ENCODE peak calls at places on chromosome 7, in four cellular contexts. Y, D, U and B are unnamed samples.
A peak's percentile ranks its signal among the peaks of the same experiment; 100 is the strongest.

GRCh38 chr7:149254181-149254858 is 7.7 kb upstream of the ZNF783 start:
- DNase-seq in Y (peak; percentile 23), D (no peak), U (no peak), B (no peak)

GRCh38 chr7:72925546-72926120 is 738 bp downstream of the POM121 start:
- DNase-seq in Y (peak; percentile 37), D (no peak), U (peak; percentile 53), B (no peak)

GRCh38 chr7:150738092-150739044 is 1.1 kb downstream of the GIMAP5 start:
- DNase-seq in Y (peak; percentile 70), D (no peak), U (peak; percentile 39), B (no peak)

GRCh38 chr7:133081119-133081604 is 728 bp downstream of the CHCHD3 start:
- DNase-seq in Y (no peak), D (no peak), U (peak; percentile 9), B (no peak)

GRCh38 chr7:143104759-143105158 is 27.1 kb upstream of the PIP start:
- DNase-seq in Y (no peak), D (no peak), U (no peak), B (no peak)

GRCh38 chr7:128164061-128164954 is 76.8 kb upstream of the LEP start:
- DNase-seq in Y (peak; percentile 98), D (no peak), U (peak; percentile 77), B (no peak)

GRCh38 chr7:135317676-135318326 is 84.2 kb downstream of the STRA8 start:
- DNase-seq in Y (peak; percentile 24), D (no peak), U (peak; percentile 55), B (no peak)

GRCh38 chr7:42097756-42098155 is 139.3 kb downstream of the GLI3 start:
- DNase-seq in Y (no peak), D (no peak), U (peak; percentile 96), B (no peak)

GRCh38 chr7:132349085-132349484 is 227.2 kb downstream of the PLXNA4 start:
- DNase-seq in Y (no peak), D (no peak), U (no peak), B (no peak)

GRCh38 chr7:35652124-35652523 is 42.8 kb downstream of the HERPUD2 start:
- DNase-seq in Y (no peak), D (no peak), U (no peak), B (no peak)

GRCh38 chr7:121395494-121395960 is 581 bp downstream of the FAM3C start:
- DNase-seq in Y (peak; percentile 69), D (no peak), U (peak; percentile 21), B (no peak)

GRCh38 chr7:154425326-154425725 is 373.1 kb downstream of the DPP6 start:
- DNase-seq in Y (no peak), D (no peak), U (no peak), B (no peak)

GRCh38 chr7:151851782-151852181 is 25.1 kb downstream of the PRKAG2 start:
- DNase-seq in Y (no peak), D (no peak), U (no peak), B (no peak)

GRCh38 chr7:30445770-30446169 is 32.8 kb downstream of the NOD1 start:
- DNase-seq in Y (no peak), D (peak; percentile 86), U (peak; percentile 70), B (no peak)

GRCh38 chr7:2488272-2488645 is 12.1 kb upstream of the GRIFIN start:
- DNase-seq in Y (no peak), D (no peak), U (peak; percentile 49), B (no peak)

GRCh38 chr7:132760241-132760616 is 184.0 kb upstream of the PLXNA4 start:
- DNase-seq in Y (no peak), D (no peak), U (no peak), B (no peak)

GRCh38 chr7:74482629-74483401 is 29.1 kb downstream of the GTF2IRD1 start:
- DNase-seq in Y (peak; percentile 70), D (no peak), U (peak; percentile 97), B (no peak)

GRCh38 chr7:70787772-70788171 is 344.2 kb upstream of the GALNT17 start:
- DNase-seq in Y (no peak), D (no peak), U (no peak), B (no peak)

GRCh38 chr7:103718482-103719415 is 270.7 kb downstream of the RELN start:
- DNase-seq in Y (peak; percentile 74), D (no peak), U (no peak), B (no peak)

GRCh38 chr7:142854505-142855400 is at the start of gene EPHB6:
- DNase-seq in Y (peak; percentile 68), D (peak; percentile 91), U (peak; percentile 41), B (no peak)

GRCh38 chr7:12436126-12436525 is 32.5 kb upstream of the VWDE start:
- DNase-seq in Y (no peak), D (no peak), U (peak; percentile 70), B (no peak)

GRCh38 chr7:2698581-2699288 is 10.7 kb downstream of the AMZ1 start:
- DNase-seq in Y (no peak), D (no peak), U (no peak), B (no peak)

GRCh38 chr7:32479574-32480200 is 10.5 kb downstream of the LSM5 start:
- DNase-seq in Y (peak; percentile 44), D (no peak), U (peak; percentile 66), B (no peak)

GRCh38 chr7:82164813-82165212 is 278.8 kb downstream of the CACNA2D1 start:
- DNase-seq in Y (peak; percentile 36), D (no peak), U (peak; percentile 86), B (no peak)

GRCh38 chr7:113891031-113891350 is 27.8 kb downstream of the PPP1R3A start:
- DNase-seq in Y (no peak), D (no peak), U (no peak), B (no peak)

GRCh38 chr7:21617916-21618390 is 75.1 kb downstream of the DNAH11 start:
- DNase-seq in Y (peak; percentile 97), D (peak; percentile 85), U (peak; percentile 74), B (no peak)

GRCh38 chr7:130009848-130010688 is 41.1 kb downstream of the ZC3HC1 start:
- DNase-seq in Y (peak; percentile 97), D (peak; percentile 60), U (peak; percentile 97), B (no peak)

GRCh38 chr7:73829505-73829904 is 1.3 kb upstream of the CLDN4 start:
- DNase-seq in Y (peak; percentile 86), D (no peak), U (no peak), B (no peak)

GRCh38 chr7:24979470-24979862 is 512 bp downstream of the OSBPL3 start:
- DNase-seq in Y (no peak), D (peak; percentile 75), U (peak; percentile 63), B (peak; percentile 76)

GRCh38 chr7:105336009-105336408 is 52.7 kb downstream of the SRPK2 start:
- DNase-seq in Y (no peak), D (no peak), U (peak; percentile 30), B (no peak)

GRCh38 chr7:114414151-114415053 is at the start of gene FOXP2:
- DNase-seq in Y (no peak), D (no peak), U (peak; percentile 44), B (no peak)

GRCh38 chr7:44967571-44968446 is 11.0 kb downstream of the MYO1G start:
- DNase-seq in Y (no peak), D (peak; percentile 63), U (no peak), B (no peak)
- TF ChIP-seq CTCF in Y (no peak), D (no peak), U (peak; percentile 15), B (peak; percentile 49)

DNA sequence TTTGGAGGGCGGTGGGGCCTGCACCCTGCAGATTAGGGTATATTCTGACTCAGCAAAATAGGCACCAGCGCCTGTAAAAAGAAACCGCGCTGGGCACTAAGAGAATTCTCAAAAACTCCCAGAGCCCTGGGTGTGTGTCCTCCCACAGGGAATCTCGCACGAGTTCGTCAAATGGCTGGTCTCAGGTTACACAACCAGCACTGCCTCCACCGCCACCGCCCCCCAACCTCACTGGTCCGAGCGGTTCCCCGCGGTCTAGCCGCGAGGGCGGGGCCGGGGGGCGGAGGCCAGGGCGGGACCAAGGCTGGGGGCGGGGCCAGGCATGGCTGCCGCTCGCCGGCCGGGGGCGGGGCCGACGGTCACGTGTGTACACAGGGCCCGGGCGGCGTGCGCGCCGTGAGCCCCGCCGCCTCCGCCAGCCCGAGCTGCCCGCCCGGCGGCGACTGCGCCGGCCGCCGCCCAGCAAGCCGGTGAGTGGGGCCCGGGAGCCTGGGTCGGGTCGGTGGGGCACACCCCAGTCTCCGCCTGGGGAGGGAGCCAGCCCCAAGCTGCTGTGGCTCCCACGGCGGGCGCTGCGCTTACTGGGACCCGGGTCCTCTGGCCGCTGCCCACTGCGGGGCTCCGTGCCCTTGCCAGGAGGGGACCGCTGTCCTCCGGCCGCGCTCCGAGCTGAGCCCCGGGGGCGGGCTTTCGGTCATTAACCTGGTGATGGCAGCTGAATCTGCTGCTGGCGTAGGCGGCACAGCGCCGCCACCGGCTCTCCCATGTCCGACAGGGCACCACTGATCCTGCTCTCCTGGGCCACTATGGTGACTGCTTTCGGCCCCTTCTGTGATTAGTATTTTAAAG is at the start of gene GPR146:
- DNase-seq in Y (peak; percentile 94), D (peak; percentile 99), U (peak; percentile 94), B (peak; percentile 99)
- TF ChIP-seq CTCF in Y (no peak), D (peak; percentile 20), U (peak; percentile 42), B (peak; percentile 70)

DNA sequence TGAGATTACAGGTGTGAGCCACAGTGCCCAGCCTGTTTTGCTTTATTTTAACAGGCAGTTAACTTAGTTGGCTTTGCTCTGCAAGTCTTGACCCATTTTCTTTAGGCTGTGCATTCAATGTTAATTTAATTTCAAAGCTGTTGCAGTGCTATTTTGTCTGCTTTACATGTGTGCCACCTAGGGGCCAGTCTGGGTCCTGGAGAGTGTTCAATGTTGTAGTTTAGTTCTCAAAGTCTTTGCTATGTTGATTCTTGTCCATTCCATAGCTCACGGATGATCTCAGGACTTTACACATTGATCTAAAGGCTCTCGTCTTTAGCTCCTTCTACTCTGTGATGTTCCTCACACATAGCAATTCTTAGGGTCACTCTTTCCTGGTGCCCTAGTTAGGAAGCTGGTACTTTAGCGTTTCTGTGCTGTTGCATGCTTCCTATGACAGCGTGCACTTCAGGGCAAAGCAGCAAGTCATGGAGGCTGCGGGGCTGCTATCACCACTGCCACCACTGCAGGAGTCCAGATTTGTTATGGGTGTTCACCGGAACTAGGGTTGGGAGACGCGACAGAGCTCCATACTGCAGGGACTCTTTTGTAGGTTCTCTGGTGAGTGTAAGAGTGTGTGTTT is 16.4 kb upstream of the ABCA13 start:
- DNase-seq in Y (peak; percentile 63), D (no peak), U (peak; percentile 50), B (no peak)
- TF ChIP-seq CTCF in Y (peak; percentile 93), D (no peak), U (peak; percentile 76), B (peak; percentile 80)

DNA sequence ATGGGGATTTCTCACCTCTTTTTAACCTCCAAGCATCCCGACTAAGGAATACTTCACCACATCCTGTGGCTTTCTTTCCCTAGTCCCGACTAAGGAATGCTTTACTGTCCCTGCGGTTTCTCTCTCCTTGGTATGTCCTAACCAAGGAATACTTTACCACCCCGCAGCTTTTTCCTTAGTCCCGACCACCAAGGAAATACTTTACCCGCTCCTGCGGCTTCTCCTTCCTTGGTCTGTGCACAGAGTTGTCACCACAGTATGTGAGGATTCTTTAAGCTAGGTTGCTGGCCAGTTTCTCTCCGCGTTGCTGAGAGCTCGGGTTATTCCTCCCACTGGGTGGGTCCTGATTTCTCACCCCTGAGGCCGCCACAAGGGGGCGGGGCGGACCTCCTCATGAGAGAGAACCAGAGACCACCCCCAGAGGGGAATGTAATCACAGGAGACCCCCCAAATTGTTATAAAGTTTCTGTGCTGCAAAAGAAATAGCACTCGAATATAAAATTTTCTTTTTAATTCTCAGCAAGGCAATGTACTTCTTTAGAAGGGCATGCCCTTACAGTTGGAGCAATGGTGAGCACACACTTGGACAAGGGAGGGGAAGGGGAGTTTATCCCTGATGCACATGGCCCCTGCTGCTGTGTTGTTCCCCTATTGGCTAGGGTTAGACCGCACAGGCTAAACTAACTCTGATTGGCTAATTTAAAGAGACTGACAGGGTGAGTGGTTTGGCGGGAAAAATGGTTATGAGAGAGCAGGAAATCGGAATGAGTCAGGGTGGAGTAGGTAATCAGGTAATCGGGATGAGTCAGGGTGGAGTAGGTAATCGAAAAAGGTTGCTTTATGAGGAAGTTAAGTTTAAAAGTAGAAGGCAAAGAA is 12.8 kb downstream of the SUGCT start:
- DNase-seq in Y (no peak), D (no peak), U (peak; percentile 7), B (no peak)
- TF ChIP-seq CTCF in Y (no peak), D (no peak), U (no peak), B (no peak)